ENCODE peak calls at places on chromosomes 2 and 18, in seven cellular contexts. Y, A, Z, I, X, D and U are unnamed samples.

GRCh38 chr2:119929537-119929936 is 83.3 kb upstream of the EPB41L5 start:
- DNase-seq in Y (no peak), I (no peak), A (no peak), Z (no peak), D (no peak), X (no peak), U (no peak)

GRCh38 chr18:7755753-7756475 is 188.8 kb downstream of the PTPRM start:
- DNase-seq in A (no peak), I (no peak), D (peak), Z (no peak), X (no peak), Y (peak), U (no peak)

GRCh38 chr2:36677995-36678605 is 18.4 kb upstream of the VIT start:
- DNase-seq in Z (no peak), D (no peak), A (no peak), X (no peak), I (no peak), Y (no peak), U (no peak)

GRCh38 chr2:209209943-209210342 is 213.9 kb upstream of the MAP2 start:
- DNase-seq in I (no peak), Y (no peak), D (no peak), Z (no peak), X (no peak), A (no peak), U (no peak)

GRCh38 chr18:48687694-48688042 is 148.8 kb downstream of the CTIF start:
- DNase-seq in X (no peak), Y (no peak), I (no peak), D (no peak), Z (no peak), A (no peak), U (no peak)

GRCh38 chr2:25372405-25373268 is 30.9 kb upstream of the DNMT3A start:
- DNase-seq in D (no peak), I (no peak), Y (no peak), A (no peak), X (no peak), Z (no peak), U (no peak)

GRCh38 chr2:229201522-229201921 is 69.6 kb downstream of the PID1 start:
- DNase-seq in A (no peak), Y (no peak), Z (no peak), D (no peak), I (no peak), X (no peak), U (no peak)

GRCh38 chr2:20040489-20041172 is 10.8 kb downstream of the LAPTM4A start:
- DNase-seq in I (no peak), D (peak), X (no peak), Y (no peak), Z (no peak), A (no peak), U (no peak)

GRCh38 chr2:224343226-224343625 is 58.7 kb downstream of the FAM124B start:
- DNase-seq in I (no peak), D (no peak), Z (no peak), X (no peak), A (no peak), Y (no peak), U (peak)

GRCh38 chr2:147345246-147345645 is 499.6 kb upstream of the ACVR2A start:
- DNase-seq in I (no peak), X (no peak), Y (peak), D (no peak), Z (no peak), A (no peak), U (no peak)

GRCh38 chr2:142725386-142725785 is 152.1 kb upstream of the KYNU start:
- DNase-seq in Y (no peak), X (no peak), A (no peak), I (no peak), D (no peak), Z (no peak), U (no peak)

GRCh38 chr2:182914852-182915251 is 48.4 kb upstream of the FRZB start:
- DNase-seq in X (no peak), Y (no peak), D (no peak), I (no peak), Z (no peak), A (no peak), U (no peak)

GRCh38 chr2:45728458-45728942 is 77.0 kb downstream of the PRKCE start:
- DNase-seq in A (peak), I (no peak), Z (peak), Y (no peak), D (no peak), X (peak), U (no peak)

GRCh38 chr2:16138811-16139662 is 198.7 kb downstream of the MYCN start:
- DNase-seq in Y (no peak), Z (no peak), I (no peak), A (no peak), X (no peak), D (no peak), U (no peak)

GRCh38 chr2:236569593-236569973 is at the start of gene ACKR3:
- DNase-seq in A (peak), I (peak), Y (peak), Z (peak), D (peak), X (peak), U (no peak)

DNA sequence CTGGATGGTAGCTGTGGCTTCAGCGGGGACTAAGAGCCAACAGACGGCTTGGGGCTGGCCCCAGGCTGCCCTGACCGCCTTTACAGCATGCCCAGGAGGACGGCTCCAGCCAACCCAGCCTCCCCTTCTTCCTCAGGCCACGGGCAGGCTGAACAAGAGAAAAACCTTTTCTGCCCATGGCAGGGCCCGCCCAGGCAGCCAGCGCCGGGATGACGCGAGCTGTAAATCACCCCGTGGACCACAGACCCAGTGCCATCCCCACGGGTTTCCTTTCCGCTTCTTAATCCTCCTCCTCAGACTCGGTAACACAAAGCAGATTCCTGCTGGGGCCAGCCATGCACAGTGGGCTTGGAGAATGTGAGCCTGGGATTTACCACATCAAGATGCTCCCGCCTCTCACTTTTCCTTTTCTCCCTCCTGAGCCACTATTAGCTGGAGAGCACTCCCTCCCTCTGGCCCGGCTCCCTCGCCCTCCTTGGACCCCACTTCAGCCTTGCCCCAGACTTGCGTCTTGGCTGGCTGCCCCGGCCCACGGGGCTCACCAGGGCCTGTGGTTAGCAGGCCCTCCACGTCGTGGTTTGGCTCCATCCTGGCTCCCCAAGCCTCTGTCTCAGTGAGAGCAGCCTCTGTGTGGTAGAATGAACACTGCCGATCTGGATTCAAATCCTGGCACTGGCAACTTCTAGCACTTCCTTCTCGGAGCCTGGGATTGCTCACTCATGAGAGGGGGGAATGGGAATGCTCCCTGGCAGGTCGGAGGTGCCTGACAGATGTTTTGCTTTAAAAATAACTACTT is 31.4 kb downstream of the ATOH8 start:
- DNase-seq in D (no peak), X (no peak), Y (peak), I (no peak), Z (no peak), A (no peak), U (peak)
- H3K4me3 ChIP-seq in D (no peak), X (no peak), Y (no peak), I (peak), Z (no peak), A (no peak), U (no peak)

GRCh38 chr2:115650827-115651226 is 1208.4 kb downstream of the DPP10 start:
- DNase-seq in A (no peak), X (no peak), Y (no peak), Z (no peak), D (no peak), I (no peak), U (no peak)
- TF ChIP-seq CTCF in A (no peak), X (no peak), Y (peak), Z (no peak), D (no peak), I (no peak), U (no peak)

GRCh38 chr18:22935431-22935830 is 2.3 kb downstream of the RBBP8 start:
- DNase-seq in I (no peak), Y (no peak), Z (no peak), X (no peak), A (peak), D (peak), U (no peak)
- H3K4me3 ChIP-seq in I (no peak), Y (no peak), Z (no peak), X (peak), A (peak), D (peak), U (peak)

GRCh38 chr18:58194028-58194427 is 150.0 kb downstream of the NEDD4L start:
- DNase-seq in Y (peak), I (no peak), Z (no peak), X (no peak), A (no peak), D (peak), U (no peak)
- TF ChIP-seq CTCF in Y (peak), I (peak), Z (no peak), X (no peak), A (peak), D (peak), U (peak)

DNA sequence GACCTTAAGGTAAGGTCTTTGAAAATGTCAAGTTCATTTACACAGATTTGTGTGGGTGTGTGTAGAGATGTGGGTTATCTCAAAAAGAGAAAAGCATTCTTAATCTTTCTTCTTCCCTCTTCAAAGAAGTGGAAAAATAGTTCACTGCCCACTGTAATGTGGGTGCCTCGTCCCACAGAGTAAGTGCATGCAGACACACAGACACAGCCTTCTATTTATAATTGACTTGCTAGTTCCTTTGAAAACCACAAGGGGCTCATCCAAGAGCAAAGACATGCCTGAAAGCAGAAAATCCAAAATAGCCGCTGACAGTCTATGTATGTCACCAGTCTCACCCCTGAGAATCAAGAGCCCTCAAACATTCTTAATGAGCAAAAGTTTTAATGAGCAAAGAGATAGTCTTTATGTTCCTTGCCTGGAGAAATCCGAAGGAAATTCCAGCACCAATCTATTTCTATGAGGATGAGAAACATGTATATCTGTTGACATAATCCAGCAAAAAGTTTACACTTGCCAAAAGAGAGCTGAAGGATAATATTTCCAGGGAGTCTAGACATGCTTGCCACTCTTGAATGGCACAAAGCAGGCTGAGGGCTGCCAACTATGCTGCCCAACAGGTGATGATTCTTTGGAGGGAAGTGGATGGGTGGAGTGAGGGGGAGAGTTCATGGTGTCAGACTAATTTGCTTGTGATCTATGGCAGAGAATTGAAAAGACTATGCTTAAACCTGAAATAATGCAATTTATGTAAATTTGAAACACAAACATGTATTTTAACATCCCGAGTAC is 93.9 kb downstream of the ACVR1 start:
- DNase-seq in Y (no peak), I (no peak), X (no peak), Z (no peak), D (no peak), A (no peak), U (no peak)
- H3K4me3 ChIP-seq in Y (no peak), I (no peak), X (no peak), Z (no peak), D (no peak), A (no peak), U (no peak)

GRCh38 chr2:37847792-37848191 is 77.3 kb upstream of the RMDN2 start:
- DNase-seq in I (no peak), D (no peak), Y (no peak), X (no peak), Z (no peak), A (no peak), U (no peak)
- TF ChIP-seq CTCF in I (no peak), D (no peak), Y (no peak), X (no peak), Z (no peak), A (no peak), U (no peak)

GRCh38 chr2:171390941-171391516 is 42.8 kb downstream of the METTL8 start:
- DNase-seq in D (peak), X (no peak), I (no peak), A (peak), Y (no peak), Z (no peak), U (peak)

GRCh38 chr2:171389780-171390179 is 44.0 kb downstream of the METTL8 start:
- DNase-seq in I (no peak), Y (no peak), Z (no peak), A (no peak), X (no peak), D (no peak), U (no peak)

GRCh38 chr2:171393487-171393886 is 40.3 kb downstream of the METTL8 start:
- DNase-seq in Z (no peak), D (no peak), Y (no peak), I (no peak), X (no peak), A (no peak), U (no peak)

GRCh38 chr2:171389325-171389724 is 44.5 kb downstream of the METTL8 start:
- DNase-seq in X (no peak), A (peak), Y (no peak), Z (no peak), D (no peak), I (no peak), U (no peak)

DNA sequence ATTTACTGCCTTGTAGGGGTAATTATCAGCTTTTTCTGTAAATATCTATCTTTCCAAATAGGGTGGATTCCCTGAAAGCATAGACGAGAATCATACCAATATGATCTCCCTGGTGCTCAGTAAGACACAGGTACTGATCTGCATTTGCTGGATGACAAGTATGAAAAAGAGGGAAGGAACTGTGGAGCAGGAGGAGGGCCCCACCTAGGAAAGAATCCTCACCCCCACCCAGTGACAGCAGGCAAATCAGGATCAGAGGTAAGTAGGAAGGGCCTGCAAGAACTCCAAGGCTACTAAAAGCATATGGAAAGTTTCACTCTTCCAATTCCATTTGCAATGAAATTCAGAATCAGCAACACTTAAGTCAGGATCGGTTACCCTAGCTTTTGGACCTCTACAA is 42.3 kb downstream of the METTL8 start:
- DNase-seq in D (no peak), Z (no peak), I (no peak), Y (no peak), X (no peak), A (no peak), U (no peak)
- H3K4me3 ChIP-seq in D (no peak), Z (no peak), I (no peak), Y (no peak), X (no peak), A (no peak), U (no peak)

GRCh38 chr18:58558514-58558913 is 70.4 kb downstream of the ALPK2 start:
- DNase-seq in Y (no peak), Z (no peak), X (no peak), I (no peak), D (no peak), A (peak), U (no peak)
- TF ChIP-seq CTCF in Y (no peak), Z (no peak), X (no peak), I (peak), D (no peak), A (no peak), U (no peak)